ENCODE peak calls at places on chromosome 6, in four cellular contexts. O is pons; N is activated CD4-positive, alpha-beta T cell treated with anti-CD3 and anti-CD28 coated beads, Interleukin-2, amount 50 U/mL, for 1 hour; H is heart left ventricle. L is an unnamed sample.

GRCh38 chr6:161890959-161891358 is 617.1 kb upstream of the AGPAT4 start:
- DNase-seq in O (no peak), H (no peak), N (no peak), L (no peak)

GRCh38 chr6:31965700-31966099 is 6.2 kb downstream of the DXO start:
- DNase-seq in O (no peak), N (no peak), H (no peak), L (peak; percentile 7)

GRCh38 chr6:7541175-7542064 is at the start of gene DSP:
- DNase-seq in N (no peak), H (peak; percentile 86), O (no peak), L (peak; percentile 68)

GRCh38 chr6:48535569-48535968 is 424.6 kb upstream of the PTCHD4 start:
- DNase-seq in H (no peak), O (no peak), N (no peak), L (no peak)

GRCh38 chr6:159910342-159910741 is 19.6 kb downstream of the MAS1 start:
- DNase-seq in N (no peak), H (no peak), O (no peak), L (no peak)

GRCh38 chr6:169858293-169858934 is 107.0 kb downstream of the ERMARD start:
- DNase-seq in O (no peak), N (no peak), H (no peak), L (no peak)

GRCh38 chr6:32459781-32460424 is 20.2 kb downstream of the HLA-DRA start:
- DNase-seq in N (no peak), O (no peak), H (no peak), L (no peak)

GRCh38 chr6:38493929-38494547 is 145.7 kb downstream of the BTBD9 start:
- DNase-seq in N (peak; percentile 81), O (peak; percentile 95), H (peak; percentile 60), L (peak; percentile 47)

GRCh38 chr6:94270040-94270689 is 850.8 kb upstream of the EPHA7 start:
- DNase-seq in H (no peak), O (peak; percentile 37), N (no peak), L (no peak)

GRCh38 chr6:158497620-158498019 is 62.3 kb upstream of the TMEM181 start:
- DNase-seq in N (no peak), O (no peak), H (no peak), L (no peak)

GRCh38 chr6:138673317-138674014 is 100.1 kb upstream of the CCDC28A start:
- DNase-seq in N (no peak), O (peak; percentile 17), H (no peak), L (no peak)

GRCh38 chr6:114108119-114109002 is 137.4 kb upstream of the HDAC2 start:
- DNase-seq in H (peak; percentile 73), N (peak; percentile 27), O (peak; percentile 93), L (peak; percentile 39)

GRCh38 chr6:41530476-41530875 is 15.7 kb upstream of the FOXP4 start:
- DNase-seq in O (no peak), H (no peak), N (no peak), L (no peak)

GRCh38 chr6:130937942-130938604 is 110.9 kb downstream of the SMLR1 start:
- DNase-seq in O (no peak), H (no peak), N (no peak), L (no peak)

GRCh38 chr6:76861403-76861802 is 601.9 kb downstream of the HTR1B start:
- DNase-seq in O (no peak), H (no peak), N (no peak), L (no peak)

GRCh38 chr6:169639653-169640278 is 62.1 kb downstream of the WDR27 start:
- DNase-seq in H (no peak), N (no peak), O (no peak), L (no peak)

GRCh38 chr6:34536251-34536958 is 19.7 kb downstream of the SPDEF start:
- DNase-seq in H (no peak), O (no peak), N (no peak), L (no peak)

GRCh38 chr6:125002090-125002741 is 40.0 kb downstream of the RNF217 start:
- DNase-seq in H (no peak), N (no peak), O (peak; percentile 46), L (no peak)

GRCh38 chr6:101392561-101393230 is 812 bp upstream of the GRIK2 start:
- DNase-seq in O (no peak), N (no peak), H (no peak), L (no peak)

GRCh38 chr6:11601776-11602605 is 64.4 kb downstream of the TMEM170B start:
- DNase-seq in O (no peak), N (no peak), H (no peak), L (no peak)

GRCh38 chr6:136890986-136891385 is 31.1 kb upstream of the SLC35D3 start:
- DNase-seq in H (no peak), N (no peak), O (no peak), L (no peak)

GRCh38 chr6:64280569-64280968 is 645.0 kb downstream of the PHF3 start:
- DNase-seq in N (no peak), H (no peak), O (peak; percentile 66), L (no peak)

L was measured in left ventricle myocardium inferior.